ENCODE peak calls at places on chromosomes 6 and 20, in seven cellular contexts. One of them, this sample, is unnamed.

GRCh38 chr6:35370124-35370741 is 27.9 kb downstream of the PPARD start:
- DNase-seq in BE2C: peak; percentile 40
- DNase-seq in tibial nerve: peak; percentile 28
- DNase-seq in cardiac muscle cell: no peak
- DNase-seq in body of pancreas: peak; percentile 80
- DNase-seq in Peyer's patch: peak; percentile 59
- DNase-seq in aorta: peak; percentile 95
- DNase-seq in this sample: peak; percentile 36

GRCh38 chr6:126170433-126170832 is 169.5 kb upstream of the CENPW start:
- DNase-seq in BE2C: no peak
- DNase-seq in tibial nerve: no peak
- DNase-seq in cardiac muscle cell: no peak
- DNase-seq in body of pancreas: no peak
- DNase-seq in Peyer's patch: no peak
- DNase-seq in aorta: no peak
- DNase-seq in this sample: peak; percentile 43

GRCh38 chr6:13992417-13993055 is 67.8 kb downstream of the RNF182 start:
- DNase-seq in BE2C: no peak
- DNase-seq in tibial nerve: no peak
- DNase-seq in cardiac muscle cell: no peak
- DNase-seq in body of pancreas: no peak
- DNase-seq in Peyer's patch: no peak
- DNase-seq in aorta: no peak
- DNase-seq in this sample: no peak

GRCh38 chr20:25539742-25540201 is 45.6 kb downstream of the NINL start:
- DNase-seq in BE2C: no peak
- DNase-seq in tibial nerve: no peak
- DNase-seq in cardiac muscle cell: no peak
- DNase-seq in body of pancreas: no peak
- DNase-seq in Peyer's patch: no peak
- DNase-seq in aorta: no peak
- DNase-seq in this sample: no peak

GRCh38 chr20:289693-290080 is 863 bp downstream of the C20orf96 start:
- DNase-seq in BE2C: no peak
- DNase-seq in tibial nerve: no peak
- DNase-seq in cardiac muscle cell: no peak
- DNase-seq in body of pancreas: no peak
- DNase-seq in Peyer's patch: no peak
- DNase-seq in aorta: no peak
- DNase-seq in this sample: no peak

GRCh38 chr6:109002100-109002697 is 92.4 kb downstream of the SESN1 start:
- DNase-seq in BE2C: no peak
- DNase-seq in tibial nerve: no peak
- DNase-seq in cardiac muscle cell: no peak
- DNase-seq in body of pancreas: peak; percentile 63
- DNase-seq in Peyer's patch: no peak
- DNase-seq in aorta: no peak
- DNase-seq in this sample: no peak

GRCh38 chr20:13243826-13244376 is 22.8 kb downstream of the ISM1 start:
- DNase-seq in BE2C: no peak
- DNase-seq in tibial nerve: no peak
- DNase-seq in cardiac muscle cell: no peak
- DNase-seq in body of pancreas: no peak
- DNase-seq in Peyer's patch: no peak
- DNase-seq in aorta: no peak
- DNase-seq in this sample: no peak

GRCh38 chr20:47792021-47792618 is 6.8 kb upstream of the SULF2 start:
- DNase-seq in BE2C: peak; percentile 50
- DNase-seq in tibial nerve: peak; percentile 72
- DNase-seq in cardiac muscle cell: no peak
- DNase-seq in body of pancreas: peak; percentile 73
- DNase-seq in Peyer's patch: no peak
- DNase-seq in aorta: peak; percentile 88
- DNase-seq in this sample: no peak

GRCh38 chr6:36519352-36519751 is 27.9 kb downstream of the STK38 start:
- DNase-seq in BE2C: no peak
- DNase-seq in tibial nerve: no peak
- DNase-seq in cardiac muscle cell: no peak
- DNase-seq in body of pancreas: no peak
- DNase-seq in Peyer's patch: no peak
- DNase-seq in aorta: no peak
- DNase-seq in this sample: no peak
- H3K4me1 ChIP-seq in BE2C: no peaks in the 10 kb centered on the region
- H3K4me1 ChIP-seq in tibial nerve: peaks cover 6% of the 10 kb centered on the region
- H3K4me1 ChIP-seq in cardiac muscle cell: no peaks in the 10 kb centered on the region
- H3K4me1 ChIP-seq in body of pancreas: peaks cover 8% of the 10 kb centered on the region
- H3K4me1 ChIP-seq in Peyer's patch: no peaks in the 10 kb centered on the region
- H3K4me1 ChIP-seq in aorta: no peaks in the 10 kb centered on the region
- H3K4me1 ChIP-seq in this sample: peaks cover 13% of the 10 kb centered on the region

GRCh38 chr6:41049955-41050354 is 3.0 kb upstream of the APOBEC2 start:
- DNase-seq in BE2C: no peak
- DNase-seq in tibial nerve: no peak
- DNase-seq in cardiac muscle cell: no peak
- DNase-seq in body of pancreas: no peak
- DNase-seq in Peyer's patch: no peak
- DNase-seq in aorta: no peak
- DNase-seq in this sample: no peak
- H3K4me1 ChIP-seq in BE2C: no peaks in the 10 kb centered on the region
- H3K4me1 ChIP-seq in tibial nerve: no peaks in the 10 kb centered on the region
- H3K4me1 ChIP-seq in cardiac muscle cell: peaks cover 89% of the 10 kb centered on the region
- H3K4me1 ChIP-seq in body of pancreas: peaks cover 70% of the 10 kb centered on the region
- H3K4me1 ChIP-seq in Peyer's patch: peaks cover 4% of the 10 kb centered on the region
- H3K4me1 ChIP-seq in aorta: no peaks in the 10 kb centered on the region
- H3K4me1 ChIP-seq in this sample: no peaks in the 10 kb centered on the region

GRCh38 chr20:33686984-33687366 is 790 bp upstream of the E2F1 start:
- DNase-seq in BE2C: no peak
- DNase-seq in tibial nerve: no peak
- DNase-seq in cardiac muscle cell: no peak
- DNase-seq in body of pancreas: no peak
- DNase-seq in Peyer's patch: no peak
- DNase-seq in aorta: no peak
- DNase-seq in this sample: no peak

GRCh38 chr20:33687370-33687915 is 1.3 kb upstream of the E2F1 start:
- DNase-seq in BE2C: no peak
- DNase-seq in tibial nerve: no peak
- DNase-seq in cardiac muscle cell: no peak
- DNase-seq in body of pancreas: no peak
- DNase-seq in Peyer's patch: no peak
- DNase-seq in aorta: no peak
- DNase-seq in this sample: no peak

GRCh38 chr20:33684533-33685327 is 1.5 kb downstream of the E2F1 start:
- DNase-seq in BE2C: peak; percentile 56
- DNase-seq in tibial nerve: no peak
- DNase-seq in cardiac muscle cell: peak; percentile 18
- DNase-seq in body of pancreas: no peak
- DNase-seq in Peyer's patch: no peak
- DNase-seq in aorta: peak; percentile 44
- DNase-seq in this sample: no peak

GRCh38 chr20:33685328-33686007 is 717 bp downstream of the E2F1 start:
- DNase-seq in BE2C: peak; percentile 92
- DNase-seq in tibial nerve: no peak
- DNase-seq in cardiac muscle cell: no peak
- DNase-seq in body of pancreas: no peak
- DNase-seq in Peyer's patch: peak; percentile 63
- DNase-seq in aorta: no peak
- DNase-seq in this sample: peak; percentile 77

GRCh38 chr20:33686008-33686983 is at the start of gene E2F1:
- DNase-seq in BE2C: peak; percentile 99
- DNase-seq in tibial nerve: peak; percentile 92
- DNase-seq in cardiac muscle cell: peak; percentile 98
- DNase-seq in body of pancreas: peak; percentile 96
- DNase-seq in Peyer's patch: peak; percentile 93
- DNase-seq in aorta: peak; percentile 97
- DNase-seq in this sample: peak; percentile 97
- H3K4me1 ChIP-seq in BE2C: peaks cover 13% of the 10 kb centered on the region
- H3K4me1 ChIP-seq in tibial nerve: peaks cover 6% of the 10 kb centered on the region
- H3K4me1 ChIP-seq in cardiac muscle cell: peaks cover 32% of the 10 kb centered on the region
- H3K4me1 ChIP-seq in body of pancreas: peaks cover 27% of the 10 kb centered on the region
- H3K4me1 ChIP-seq in Peyer's patch: peaks cover 18% of the 10 kb centered on the region
- H3K4me1 ChIP-seq in aorta: no peaks in the 10 kb centered on the region
- H3K4me1 ChIP-seq in this sample: peaks cover 13% of the 10 kb centered on the region

DNA sequence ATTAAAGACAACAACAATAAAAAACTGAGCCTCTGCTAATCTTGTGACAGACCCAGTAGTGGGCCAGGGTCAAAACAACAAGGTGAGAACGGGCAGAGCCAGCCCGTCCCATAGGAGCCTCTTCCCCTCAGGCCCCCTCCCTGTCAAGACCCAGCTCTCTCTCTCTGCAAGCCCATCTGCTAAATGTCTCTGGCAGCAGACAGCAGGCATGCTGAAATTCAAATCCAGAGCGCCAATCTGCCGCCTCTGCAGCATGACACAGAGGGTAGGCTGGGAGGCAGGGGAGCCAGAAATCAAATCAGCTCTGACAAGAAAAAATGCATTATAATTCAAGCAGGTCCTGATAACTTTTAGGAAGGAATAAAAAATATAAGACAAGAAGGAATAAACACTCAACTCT is 26.3 kb downstream of the METTL24 start:
- DNase-seq in BE2C: peak; percentile 86
- DNase-seq in tibial nerve: no peak
- DNase-seq in cardiac muscle cell: peak; percentile 91
- DNase-seq in body of pancreas: no peak
- DNase-seq in Peyer's patch: no peak
- DNase-seq in aorta: no peak
- DNase-seq in this sample: no peak
- H3K4me1 ChIP-seq in BE2C: peaks cover 12% of the 10 kb centered on the region
- H3K4me1 ChIP-seq in tibial nerve: peaks cover 3% of the 10 kb centered on the region
- H3K4me1 ChIP-seq in cardiac muscle cell: peaks cover 61% of the 10 kb centered on the region
- H3K4me1 ChIP-seq in body of pancreas: peaks cover 24% of the 10 kb centered on the region
- H3K4me1 ChIP-seq in Peyer's patch: no peaks in the 10 kb centered on the region
- H3K4me1 ChIP-seq in aorta: no peaks in the 10 kb centered on the region
- H3K4me1 ChIP-seq in this sample: peaks cover 9% of the 10 kb centered on the region

DNA sequence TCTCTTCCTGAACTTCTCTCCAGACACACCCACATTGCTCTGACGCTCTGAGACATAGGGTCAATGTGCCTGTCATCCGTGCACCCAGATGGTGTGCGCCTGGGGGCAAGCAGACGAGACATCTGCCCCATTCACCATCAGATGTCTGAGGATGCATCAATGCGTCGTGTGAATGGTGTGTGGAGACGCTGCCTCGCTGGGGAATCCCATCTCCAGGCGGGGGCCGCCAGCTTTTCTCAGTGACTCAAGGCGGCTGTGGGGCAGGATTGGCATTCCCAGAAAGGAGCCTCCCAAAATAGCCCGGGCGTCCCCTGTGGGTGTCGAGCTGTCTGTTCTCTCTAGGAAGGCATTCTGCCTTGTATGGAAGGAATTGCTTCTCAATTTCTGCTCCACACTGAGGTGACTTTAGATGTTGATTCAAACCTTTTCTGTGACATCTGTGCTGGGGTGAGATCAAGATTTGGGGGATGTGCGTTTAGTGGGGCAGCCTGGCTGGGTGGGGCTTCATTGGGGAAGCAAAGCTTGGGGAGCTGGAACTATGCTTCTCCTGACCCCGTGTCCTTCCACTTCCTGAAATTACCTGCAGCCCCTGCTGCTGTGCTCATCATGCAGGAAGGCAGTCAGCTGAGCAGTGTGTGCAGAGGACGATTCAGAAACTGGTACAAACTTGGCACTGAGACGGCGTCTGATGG is 103.9 kb downstream of the SYCP2 start:
- DNase-seq in BE2C: no peak
- DNase-seq in tibial nerve: no peak
- DNase-seq in cardiac muscle cell: no peak
- DNase-seq in body of pancreas: no peak
- DNase-seq in Peyer's patch: no peak
- DNase-seq in aorta: no peak
- DNase-seq in this sample: no peak
- H3K4me1 ChIP-seq in BE2C: no peaks in the 10 kb centered on the region
- H3K4me1 ChIP-seq in tibial nerve: no peaks in the 10 kb centered on the region
- H3K4me1 ChIP-seq in cardiac muscle cell: no peaks in the 10 kb centered on the region
- H3K4me1 ChIP-seq in body of pancreas: peaks cover 10% of the 10 kb centered on the region
- H3K4me1 ChIP-seq in Peyer's patch: no peaks in the 10 kb centered on the region
- H3K4me1 ChIP-seq in aorta: no peaks in the 10 kb centered on the region
- H3K4me1 ChIP-seq in this sample: no peaks in the 10 kb centered on the region

DNA sequence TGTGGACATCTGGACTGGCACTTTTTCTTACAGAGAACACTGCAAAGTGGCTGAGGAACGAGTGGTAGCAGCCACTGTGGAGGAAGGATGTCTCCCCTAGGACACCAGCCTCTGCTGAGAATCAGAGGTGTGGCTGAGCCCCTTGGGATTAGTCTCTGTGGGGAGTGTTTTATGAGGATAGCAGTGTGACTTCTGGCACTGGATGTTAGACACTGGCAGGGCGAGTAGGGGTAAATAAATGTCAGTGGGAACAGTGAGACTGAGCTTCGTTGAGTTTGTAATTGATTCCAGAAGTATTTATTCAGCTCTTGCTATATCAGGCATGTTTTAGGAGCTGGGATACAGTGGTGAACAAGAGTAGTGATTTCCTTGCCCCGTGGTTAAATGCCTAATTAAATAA is 124.0 kb downstream of the JARID2 start:
- DNase-seq in BE2C: no peak
- DNase-seq in tibial nerve: no peak
- DNase-seq in cardiac muscle cell: no peak
- DNase-seq in body of pancreas: no peak
- DNase-seq in Peyer's patch: no peak
- DNase-seq in aorta: no peak
- DNase-seq in this sample: no peak
- H3K4me1 ChIP-seq in BE2C: peaks cover 21% of the 10 kb centered on the region
- H3K4me1 ChIP-seq in tibial nerve: peaks cover 46% of the 10 kb centered on the region
- H3K4me1 ChIP-seq in cardiac muscle cell: peaks cover 29% of the 10 kb centered on the region
- H3K4me1 ChIP-seq in body of pancreas: peaks cover 27% of the 10 kb centered on the region
- H3K4me1 ChIP-seq in Peyer's patch: no peaks in the 10 kb centered on the region
- H3K4me1 ChIP-seq in aorta: no peaks in the 10 kb centered on the region
- H3K4me1 ChIP-seq in this sample: peaks cover 17% of the 10 kb centered on the region

DNA sequence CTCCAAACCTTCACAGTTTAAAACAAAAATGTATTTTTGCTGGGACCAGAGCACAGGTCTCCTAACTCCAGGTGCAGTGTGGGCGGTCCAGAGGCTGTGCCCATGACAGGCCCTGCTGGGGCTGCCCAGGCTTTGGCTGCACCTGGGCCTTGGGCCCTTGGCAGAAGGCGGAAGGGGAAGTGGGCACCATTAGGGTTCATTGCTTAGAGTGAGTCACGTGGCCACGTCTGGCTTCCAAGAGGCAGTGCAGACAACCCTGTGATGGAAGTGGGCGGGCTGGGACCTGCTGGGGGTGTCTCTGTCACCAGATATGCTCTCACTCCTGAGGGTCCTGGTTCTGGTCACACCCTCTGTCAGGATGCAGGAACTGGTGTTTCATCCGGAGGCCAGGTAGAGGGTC is 302.2 kb downstream of the QKI start:
- DNase-seq in BE2C: no peak
- DNase-seq in tibial nerve: no peak
- DNase-seq in cardiac muscle cell: no peak
- DNase-seq in body of pancreas: no peak
- DNase-seq in Peyer's patch: peak; percentile 67
- DNase-seq in aorta: no peak
- DNase-seq in this sample: no peak
- H3K4me1 ChIP-seq in BE2C: peaks cover 10% of the 10 kb centered on the region
- H3K4me1 ChIP-seq in tibial nerve: peaks cover 14% of the 10 kb centered on the region
- H3K4me1 ChIP-seq in cardiac muscle cell: peaks cover 5% of the 10 kb centered on the region
- H3K4me1 ChIP-seq in body of pancreas: no peaks in the 10 kb centered on the region
- H3K4me1 ChIP-seq in Peyer's patch: peaks cover 9% of the 10 kb centered on the region
- H3K4me1 ChIP-seq in aorta: no peaks in the 10 kb centered on the region
- H3K4me1 ChIP-seq in this sample: no peaks in the 10 kb centered on the region

GRCh38 chr6:56388414-56388752 is 141.0 kb upstream of the COL21A1 start:
- DNase-seq in BE2C: no peak
- DNase-seq in tibial nerve: no peak
- DNase-seq in cardiac muscle cell: no peak
- DNase-seq in body of pancreas: no peak
- DNase-seq in Peyer's patch: no peak
- DNase-seq in aorta: no peak
- DNase-seq in this sample: no peak
- H3K4me1 ChIP-seq in BE2C: no peaks in the 10 kb centered on the region
- H3K4me1 ChIP-seq in tibial nerve: no peaks in the 10 kb centered on the region
- H3K4me1 ChIP-seq in cardiac muscle cell: no peaks in the 10 kb centered on the region
- H3K4me1 ChIP-seq in body of pancreas: peaks cover 8% of the 10 kb centered on the region
- H3K4me1 ChIP-seq in Peyer's patch: no peaks in the 10 kb centered on the region
- H3K4me1 ChIP-seq in aorta: no peaks in the 10 kb centered on the region
- H3K4me1 ChIP-seq in this sample: no peaks in the 10 kb centered on the region

This sample was measured in mucosa of descending colon.